ENCODE peak calls at places on chromosome 21, in seven cellular contexts. C is cardiac muscle cell, Y is IMR-90, D is transverse colon, I is heart left ventricle, E is uterus, J is fibroblast of lung. S is an unnamed sample.

GRCh38 chr21:38909109-38909508 is 103.4 kb downstream of the ETS2 start:
- DNase-seq in Y (no peak), E (no peak), I (no peak), D (no peak), C (no peak), J (no peak), S (no peak)

GRCh38 chr21:46459356-46460112 is 843 bp downstream of the DIP2A start:
- DNase-seq in E (peak; percentile 54), Y (peak; percentile 35), J (peak; percentile 49), C (peak; percentile 10), D (peak; percentile 55), I (peak; percentile 59), S (peak; percentile 30)

GRCh38 chr21:10273196-10273595 is 248.2 kb upstream of the TPTE start:
- DNase-seq in C (no peak), J (no peak), D (no peak), Y (no peak), E (no peak), I (no peak), S (no peak)

GRCh38 chr21:24076179-24076578 is 1531.1 kb downstream of the MRPL39 start:
- DNase-seq in Y (peak; percentile 52), E (no peak), D (no peak), C (no peak), I (no peak), J (peak; percentile 2), S (no peak)

GRCh38 chr21:28627691-28628090 is 365.0 kb downstream of the LTN1 start:
- DNase-seq in Y (no peak), D (no peak), J (no peak), C (no peak), E (no peak), I (no peak), S (no peak)

GRCh38 chr21:38989745-38990423 is 184.2 kb downstream of the ETS2 start:
- DNase-seq in C (peak; percentile 80), I (no peak), E (peak; percentile 80), J (peak; percentile 94), Y (peak; percentile 94), D (no peak), S (peak; percentile 44)

GRCh38 chr21:18759751-18760161 is 356.2 kb upstream of the TMPRSS15 start:
- DNase-seq in Y (no peak), E (no peak), I (no peak), D (no peak), C (no peak), J (no peak), S (no peak)

GRCh38 chr21:36087362-36088138 is 17.7 kb downstream of the CBR1 start:
- DNase-seq in C (no peak), J (peak; percentile 24), D (no peak), I (no peak), E (no peak), Y (peak; percentile 23), S (peak; percentile 46)

GRCh38 chr21:46091118-46091517 is 6.8 kb upstream of the COL6A2 start:
- DNase-seq in Y (no peak), E (no peak), I (peak; percentile 10), C (no peak), J (no peak), D (no peak), S (no peak)

GRCh38 chr21:28884481-28884880 is 108.2 kb downstream of the LTN1 start:
- DNase-seq in C (no peak), Y (peak; percentile 8), I (no peak), J (peak; percentile 16), D (no peak), E (no peak), S (peak; percentile 10)

GRCh38 chr21:15935530-15935929 is 205.7 kb downstream of the USP25 start:
- DNase-seq in I (no peak), D (no peak), J (no peak), C (no peak), Y (no peak), E (no peak), S (no peak)

GRCh38 chr21:23936224-23936623 is 1671.1 kb downstream of the MRPL39 start:
- DNase-seq in D (no peak), I (no peak), C (peak; percentile 27), E (no peak), J (peak; percentile 16), Y (peak; percentile 48), S (peak; percentile 59)

GRCh38 chr21:31173881-31174555 is 135.7 kb upstream of the KRTAP19-8 start:
- DNase-seq in E (peak; percentile 55), J (no peak), C (peak; percentile 43), D (no peak), Y (no peak), I (peak; percentile 55), S (no peak)

GRCh38 chr21:38990424-38990794 is 184.7 kb downstream of the ETS2 start:
- DNase-seq in D (peak; percentile 49), Y (no peak), E (no peak), I (no peak), C (no peak), J (no peak), S (no peak)

GRCh38 chr21:25296239-25296638 is 311.0 kb downstream of the MRPL39 start:
- DNase-seq in Y (no peak), C (no peak), J (no peak), I (no peak), D (no peak), E (no peak), S (no peak)

GRCh38 chr21:38913120-38913975 is 107.6 kb downstream of the ETS2 start:
- DNase-seq in C (peak; percentile 27), Y (peak; percentile 69), D (peak; percentile 93), J (peak; percentile 76), E (peak; percentile 82), I (peak; percentile 74), S (peak; percentile 13)

GRCh38 chr21:31509108-31510017 is 150.1 kb upstream of the SOD1 start:
- DNase-seq in E (no peak), Y (no peak), D (peak; percentile 29), J (peak; percentile 41), C (no peak), I (no peak), S (no peak)

GRCh38 chr21:37993071-37993470 is 76.8 kb upstream of the KCNJ6 start:
- DNase-seq in E (no peak), D (no peak), Y (no peak), J (no peak), I (no peak), C (no peak), S (no peak)

GRCh38 chr21:25039461-25040380 is 567.6 kb downstream of the MRPL39 start:
- DNase-seq in Y (peak; percentile 5), D (no peak), C (peak; percentile 27), J (peak; percentile 42), I (no peak), E (no peak), S (peak; percentile 36)

GRCh38 chr21:36059823-36060158 is 535 bp downstream of the SETD4 start:
- DNase-seq in D (peak; percentile 52), J (no peak), E (no peak), I (peak; percentile 49), C (peak; percentile 76), Y (no peak), S (peak; percentile 70)

GRCh38 chr21:39020751-39021474 is 162.3 kb downstream of the PSMG1 start:
- DNase-seq in I (no peak), D (peak; percentile 39), J (peak; percentile 76), E (peak; percentile 46), Y (peak; percentile 74), C (no peak), S (peak; percentile 62)

GRCh38 chr21:38768385-38769071 is 37.2 kb upstream of the ETS2 start:
- DNase-seq in Y (peak; percentile 100), C (no peak), J (peak; percentile 96), D (no peak), E (no peak), I (no peak), S (no peak)

GRCh38 chr21:15437873-15438272 is 291.9 kb upstream of the USP25 start:
- DNase-seq in I (no peak), D (no peak), E (no peak), J (peak; percentile 92), C (no peak), Y (no peak), S (no peak)

GRCh38 chr21:21279193-21279901 is 281.1 kb downstream of the NCAM2 start:
- DNase-seq in C (no peak), I (no peak), J (no peak), Y (no peak), E (no peak), D (no peak), S (no peak)

GRCh38 chr21:16279658-16280581 is 550.1 kb downstream of the USP25 start:
- DNase-seq in Y (peak; percentile 10), J (peak; percentile 80), E (peak; percentile 56), D (no peak), C (peak; percentile 49), I (peak; percentile 42), S (peak; percentile 80)

DNA sequence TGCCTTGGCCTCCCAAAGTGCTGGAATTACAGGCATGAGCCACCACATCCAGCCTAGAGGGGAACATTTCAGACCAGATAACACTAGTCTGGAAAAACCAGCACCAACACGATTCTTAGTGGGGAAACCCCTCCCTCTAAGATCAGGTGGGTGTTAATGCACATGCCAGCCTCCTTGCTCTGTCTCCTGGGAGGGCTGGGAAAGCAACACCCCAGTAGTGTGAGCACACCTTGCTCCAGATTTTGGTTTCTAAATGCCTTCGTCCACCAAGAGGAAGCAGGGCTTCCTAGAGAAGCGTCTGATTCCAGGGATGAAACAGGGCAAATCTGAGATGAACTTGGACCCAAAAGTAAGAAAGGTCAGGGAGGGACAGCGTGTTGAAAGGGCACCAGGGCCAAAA is 2.2 kb upstream of the KRTAP10-4 start:
- DNase-seq in Y (no peak), E (no peak), J (no peak), I (no peak), C (no peak), D (no peak), S (no peak)
- H3K27me3 ChIP-seq in Y (peaks cover 3% of the 10 kb centered on the region), E (no peaks in the 10 kb centered on the region), J (no peaks in the 10 kb centered on the region), I (peaks cover 6% of the 10 kb centered on the region), C (no peaks in the 10 kb centered on the region), D (peaks cover 4% of the 10 kb centered on the region), S (no peaks in the 10 kb centered on the region)

GRCh38 chr21:17693801-17694200 is 81.1 kb upstream of the BTG3 start:
- DNase-seq in D (no peak), C (no peak), Y (no peak), J (no peak), E (no peak), I (no peak), S (no peak)

GRCh38 chr21:17688912-17689874 is 76.5 kb upstream of the BTG3 start:
- DNase-seq in Y (peak; percentile 12), I (peak; percentile 56), D (peak; percentile 42), J (peak; percentile 67), E (peak; percentile 90), C (no peak), S (peak; percentile 88)

GRCh38 chr21:17690078-17690494 is 77.4 kb upstream of the BTG3 start:
- DNase-seq in I (no peak), C (no peak), Y (no peak), E (no peak), J (no peak), D (no peak), S (no peak)
- H3K27ac ChIP-seq in I (no peak overlapping the region), C (no peak overlapping the region), Y (no peak overlapping the region), E (peak overlapping the region; percentile 79), J (no peak overlapping the region), D (no peak overlapping the region), S (no peak overlapping the region)

GRCh38 chr21:40385883-40386282 is 461.1 kb downstream of the DSCAM start:
- DNase-seq in I (no peak), Y (no peak), J (no peak), D (no peak), E (no peak), C (no peak), S (no peak)
- H3K27me3 ChIP-seq in I (peaks cover 7% of the 10 kb centered on the region), Y (no peaks in the 10 kb centered on the region), J (no peaks in the 10 kb centered on the region), D (peaks cover 3% of the 10 kb centered on the region), E (no peaks in the 10 kb centered on the region), C (no peaks in the 10 kb centered on the region), S (no peaks in the 10 kb centered on the region)

DNA sequence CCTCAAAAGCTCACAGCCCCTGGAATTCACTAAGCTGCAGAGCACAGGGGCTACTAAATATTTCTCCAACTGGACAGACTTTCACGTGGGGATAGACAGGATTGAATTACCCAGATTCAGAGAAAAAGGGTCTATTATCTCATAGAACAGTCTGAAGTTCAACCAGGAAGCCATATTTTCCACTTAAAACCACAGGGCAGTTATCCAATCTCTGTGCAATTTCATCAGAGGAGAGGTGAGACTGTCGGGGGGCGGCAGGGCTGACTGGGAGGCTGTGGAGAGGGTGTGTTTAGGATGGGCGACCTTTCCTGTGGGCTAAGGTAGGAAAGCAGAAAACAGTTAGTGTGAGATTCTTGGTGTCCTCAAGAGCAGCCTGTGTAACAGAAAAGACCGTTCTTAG is 124.5 kb downstream of the RIPK4 start:
- DNase-seq in E (no peak), J (peak; percentile 76), C (no peak), D (no peak), Y (peak; percentile 43), I (no peak), S (no peak)
- H3K27ac ChIP-seq in E (peak overlapping the region; percentile 48), J (peak overlapping the region; percentile 75), C (no peak overlapping the region), D (peak overlapping the region; percentile 35), Y (peak overlapping the region; percentile 61), I (no peak overlapping the region), S (peak overlapping the region; percentile 52)